ENCODE peak calls at places on chromosomes 3 and 15, in four cellular contexts. One of them, this sample, is unnamed.

GRCh38 chr3:102099913-102100312 is 250.6 kb downstream of the NFKBIZ start:
- DNase-seq in NCI-H1092: no peak
- DNase-seq in HEK293T: no peak
- DNase-seq in SK-N-DZ: no peak
- DNase-seq in this sample: no peak

GRCh38 chr15:94744080-94744793 is 512.9 kb downstream of the MCTP2 start:
- DNase-seq in NCI-H1092: no peak
- DNase-seq in SK-N-DZ: no peak
- DNase-seq in HEK293T: no peak
- DNase-seq in this sample: no peak

GRCh38 chr3:197305854-197306253 is 7.4 kb upstream of the DLG1 start:
- DNase-seq in HEK293T: no peak
- DNase-seq in SK-N-DZ: no peak
- DNase-seq in NCI-H1092: no peak
- DNase-seq in this sample: no peak

GRCh38 chr3:38039899-38040261 is 872 bp downstream of the DLEC1 start:
- DNase-seq in HEK293T: no peak
- DNase-seq in SK-N-DZ: no peak
- DNase-seq in NCI-H1092: no peak
- DNase-seq in this sample: no peak

GRCh38 chr3:179651687-179652466 is 963 bp upstream of the USP13 start:
- DNase-seq in HEK293T: no peak
- DNase-seq in NCI-H1092: no peak
- DNase-seq in SK-N-DZ: peak
- DNase-seq in this sample: no peak

GRCh38 chr15:34065261-34065660 is 26.3 kb upstream of the AVEN start:
- DNase-seq in NCI-H1092: no peak
- DNase-seq in SK-N-DZ: no peak
- DNase-seq in HEK293T: no peak
- DNase-seq in this sample: no peak

GRCh38 chr15:85583404-85584390 is 203.3 kb downstream of the AKAP13 start:
- DNase-seq in HEK293T: no peak
- DNase-seq in SK-N-DZ: no peak
- DNase-seq in NCI-H1092: no peak
- DNase-seq in this sample: no peak

GRCh38 chr15:40334941-40335795 is 5.6 kb downstream of the CCDC9B start:
- DNase-seq in NCI-H1092: no peak
- DNase-seq in SK-N-DZ: no peak
- DNase-seq in HEK293T: no peak
- DNase-seq in this sample: no peak

GRCh38 chr3:18946524-18946923 is 201.8 kb upstream of the KCNH8 start:
- DNase-seq in HEK293T: peak
- DNase-seq in NCI-H1092: no peak
- DNase-seq in SK-N-DZ: peak
- DNase-seq in this sample: no peak

GRCh38 chr3:133119146-133119545 is 81.0 kb downstream of the TMEM108 start:
- DNase-seq in SK-N-DZ: no peak
- DNase-seq in NCI-H1092: no peak
- DNase-seq in HEK293T: no peak
- DNase-seq in this sample: no peak

GRCh38 chr3:171809513-171810277 is 588 bp downstream of the PLD1 start:
- DNase-seq in SK-N-DZ: peak
- DNase-seq in NCI-H1092: no peak
- DNase-seq in HEK293T: peak
- DNase-seq in this sample: peak

GRCh38 chr3:116566478-116566960 is 121.2 kb upstream of the LSAMP start:
- DNase-seq in HEK293T: no peak
- DNase-seq in NCI-H1092: no peak
- DNase-seq in SK-N-DZ: peak
- DNase-seq in this sample: no peak

GRCh38 chr15:68279779-68280745 is 2.5 kb downstream of the FEM1B start:
- DNase-seq in SK-N-DZ: no peak
- DNase-seq in HEK293T: no peak
- DNase-seq in NCI-H1092: no peak
- DNase-seq in this sample: no peak

GRCh38 chr3:177569823-177570657 is 372.8 kb upstream of the TBL1XR1 start:
- DNase-seq in SK-N-DZ: no peak
- DNase-seq in HEK293T: no peak
- DNase-seq in NCI-H1092: no peak
- DNase-seq in this sample: no peak

GRCh38 chr15:56917652-56918045 is 795 bp upstream of the TCF12 start:
- DNase-seq in NCI-H1092: no peak
- DNase-seq in HEK293T: no peak
- DNase-seq in SK-N-DZ: no peak
- DNase-seq in this sample: no peak

GRCh38 chr3:192367616-192368015 is 359.7 kb downstream of the FGF12 start:
- DNase-seq in SK-N-DZ: no peak
- DNase-seq in HEK293T: no peak
- DNase-seq in NCI-H1092: no peak
- DNase-seq in this sample: no peak

GRCh38 chr3:160860346-160860745 is 104.3 kb downstream of the PPM1L start:
- DNase-seq in SK-N-DZ: no peak
- DNase-seq in HEK293T: no peak
- DNase-seq in NCI-H1092: no peak
- DNase-seq in this sample: no peak

GRCh38 chr3:160372780-160373179 is 26.2 kb downstream of the IFT80 start:
- DNase-seq in SK-N-DZ: no peak
- DNase-seq in HEK293T: no peak
- DNase-seq in NCI-H1092: no peak
- DNase-seq in this sample: no peak

GRCh38 chr3:115667175-115668065 is 44.1 kb downstream of the GAP43 start:
- DNase-seq in NCI-H1092: no peak
- DNase-seq in SK-N-DZ: no peak
- DNase-seq in HEK293T: no peak
- DNase-seq in this sample: no peak

GRCh38 chr3:54969652-54970051 is 41.8 kb upstream of the LRTM1 start:
- DNase-seq in NCI-H1092: no peak
- DNase-seq in HEK293T: no peak
- DNase-seq in SK-N-DZ: no peak
- DNase-seq in this sample: no peak

GRCh38 chr15:67100808-67101581 is 35.6 kb downstream of the SMAD3 start:
- DNase-seq in SK-N-DZ: no peak
- DNase-seq in HEK293T: no peak
- DNase-seq in NCI-H1092: no peak
- DNase-seq in this sample: no peak

GRCh38 chr15:78004919-78005634 is 72.4 kb downstream of the TBC1D2B start:
- DNase-seq in HEK293T: no peak
- DNase-seq in SK-N-DZ: peak
- DNase-seq in NCI-H1092: peak
- DNase-seq in this sample: no peak

GRCh38 chr15:59296181-59296617 is 76.5 kb downstream of the MYO1E start:
- DNase-seq in SK-N-DZ: no peak
- DNase-seq in HEK293T: no peak
- DNase-seq in NCI-H1092: no peak
- DNase-seq in this sample: no peak

GRCh38 chr3:113428581-113428980 is 12.7 kb downstream of the CFAP44 start:
- DNase-seq in NCI-H1092: no peak
- DNase-seq in SK-N-DZ: no peak
- DNase-seq in HEK293T: no peak
- DNase-seq in this sample: no peak

GRCh38 chr3:184814214-184814613 is 2.2 kb downstream of the VPS8 start:
- DNase-seq in SK-N-DZ: no peak
- DNase-seq in HEK293T: no peak
- DNase-seq in NCI-H1092: no peak
- DNase-seq in this sample: no peak

GRCh38 chr15:96345560-96346389 is 15.3 kb downstream of the NR2F2 start:
- DNase-seq in HEK293T: peak
- DNase-seq in NCI-H1092: peak
- DNase-seq in SK-N-DZ: peak
- DNase-seq in this sample: peak

GRCh38 chr3:133717424-133717823 is 28.8 kb upstream of the TF start:
- DNase-seq in NCI-H1092: no peak
- DNase-seq in HEK293T: no peak
- DNase-seq in SK-N-DZ: no peak
- DNase-seq in this sample: no peak

GRCh38 chr3:185824467-185825378 is at the start of gene IGF2BP2:
- DNase-seq in NCI-H1092: no peak
- DNase-seq in HEK293T: peak
- DNase-seq in SK-N-DZ: peak
- DNase-seq in this sample: peak

GRCh38 chr3:157311633-157312365 is 124.9 kb upstream of the PTX3 start:
- DNase-seq in SK-N-DZ: no peak
- DNase-seq in NCI-H1092: no peak
- DNase-seq in HEK293T: no peak
- DNase-seq in this sample: no peak

GRCh38 chr15:78976691-78977090 is 31.8 kb upstream of the CTSH start:
- DNase-seq in NCI-H1092: no peak
- DNase-seq in HEK293T: no peak
- DNase-seq in SK-N-DZ: no peak
- DNase-seq in this sample: no peak

GRCh38 chr3:179148446-179149238 is 485 bp downstream of the PIK3CA start:
- DNase-seq in HEK293T: peak
- DNase-seq in SK-N-DZ: peak
- DNase-seq in NCI-H1092: peak
- DNase-seq in this sample: peak

GRCh38 chr3:46970391-46971091 is 6.0 kb downstream of the CCDC12 start:
- DNase-seq in NCI-H1092: no peak
- DNase-seq in SK-N-DZ: no peak
- DNase-seq in HEK293T: no peak
- DNase-seq in this sample: no peak

GRCh38 chr3:9028134-9028533 is 64.9 kb upstream of the RAD18 start:
- DNase-seq in SK-N-DZ: no peak
- DNase-seq in NCI-H1092: peak
- DNase-seq in HEK293T: no peak
- DNase-seq in this sample: no peak

GRCh38 chr3:23864954-23865353 is 51.8 kb downstream of the NKIRAS1 start:
- DNase-seq in HEK293T: no peak
- DNase-seq in SK-N-DZ: no peak
- DNase-seq in NCI-H1092: no peak
- DNase-seq in this sample: no peak

GRCh38 chr15:60358935-60359672 is 38.7 kb downstream of the ANXA2 start:
- DNase-seq in HEK293T: no peak
- DNase-seq in NCI-H1092: peak
- DNase-seq in SK-N-DZ: peak
- DNase-seq in this sample: no peak

GRCh38 chr15:67892559-67893377 is 52.9 kb upstream of the RNU6-1 start:
- DNase-seq in HEK293T: no peak
- DNase-seq in NCI-H1092: no peak
- DNase-seq in SK-N-DZ: no peak
- DNase-seq in this sample: no peak

GRCh38 chr3:196694941-196695848 is 16.9 kb downstream of the CEP19 start:
- DNase-seq in NCI-H1092: no peak
- DNase-seq in SK-N-DZ: no peak
- DNase-seq in HEK293T: no peak
- DNase-seq in this sample: no peak

GRCh38 chr3:171284308-171285075 is 175.7 kb downstream of the TNIK start:
- DNase-seq in HEK293T: no peak
- DNase-seq in SK-N-DZ: no peak
- DNase-seq in NCI-H1092: no peak
- DNase-seq in this sample: no peak

This sample was measured in 8988T.